ENCODE peak calls at places on chromosomes 2 and 18, in four cellular contexts. N is breast epithelium, X is A549, Y is H1. Q is an unnamed sample.

GRCh38 chr2:108323619-108324018 is 34.9 kb downstream of the SULT1C2 start:
- DNase-seq in N (no peak), X (no peak), Y (no peak), Q (no peak)

GRCh38 chr2:18625563-18625962 is 36.2 kb upstream of the NT5C1B start:
- DNase-seq in N (no peak), X (no peak), Y (no peak), Q (no peak)

GRCh38 chr18:58267493-58267892 is 223.5 kb downstream of the NEDD4L start:
- DNase-seq in N (no peak), X (no peak), Y (no peak), Q (no peak)

GRCh38 chr18:37483221-37483971 is 82.2 kb downstream of the CELF4 start:
- DNase-seq in N (no peak), X (peak), Y (no peak), Q (no peak)

GRCh38 chr18:43830905-43831304 is 553.6 kb upstream of the SYT4 start:
- DNase-seq in N (no peak), X (no peak), Y (no peak), Q (no peak)

GRCh38 chr2:73175663-73176204 is 26.6 kb upstream of the NOTO start:
- DNase-seq in N (no peak), X (no peak), Y (no peak), Q (no peak)

GRCh38 chr18:63292844-63293683 is 26.5 kb downstream of the BCL2 start:
- DNase-seq in N (no peak), X (no peak), Y (no peak), Q (peak)

GRCh38 chr18:23448291-23448690 is 4.8 kb upstream of the RIOK3 start:
- DNase-seq in N (no peak), X (no peak), Y (no peak), Q (no peak)

DNA sequence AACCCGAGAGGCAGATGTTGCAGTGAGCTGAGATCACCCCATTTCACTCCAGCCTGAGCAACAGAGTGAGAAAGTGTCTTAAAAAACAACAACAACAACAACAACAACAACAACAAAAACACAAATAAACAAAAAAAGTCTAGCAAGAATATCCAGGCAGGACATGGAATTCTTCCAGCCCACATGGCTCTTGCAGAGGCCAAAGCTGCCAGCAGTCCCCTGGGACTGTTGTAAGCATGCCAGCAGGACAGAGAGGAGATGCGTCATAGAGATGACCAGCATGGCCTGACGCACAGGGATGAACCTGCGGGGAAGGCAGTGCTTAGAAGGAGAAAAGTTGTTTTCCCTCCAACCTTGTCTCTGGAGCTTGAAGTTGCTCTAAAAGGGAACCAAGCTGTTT is 182.3 kb upstream of the PGAP1 start:
- DNase-seq in N (peak), X (peak), Y (no peak), Q (no peak)
- TF ChIP-seq POLR2A in N (no peak), X (no peak), Y (no peak), Q (no peak)

GRCh38 chr18:49562481-49563129 is 748 bp downstream of the LIPG start:
- DNase-seq in N (no peak), X (no peak), Y (no peak), Q (no peak)

GRCh38 chr18:49560277-49561126 is 1.4 kb upstream of the LIPG start:
- DNase-seq in N (no peak), X (no peak), Y (no peak), Q (no peak)

GRCh38 chr18:49561127-49561376 is 805 bp upstream of the LIPG start:
- DNase-seq in N (no peak), X (no peak), Y (no peak), Q (no peak)

GRCh38 chr18:49563130-49563540 is 1.3 kb downstream of the LIPG start:
- DNase-seq in N (no peak), X (no peak), Y (no peak), Q (no peak)

GRCh38 chr18:49561377-49562193 is at the start of gene LIPG:
- DNase-seq in N (no peak), X (peak), Y (peak), Q (no peak)
- TF ChIP-seq POLR2A in N (no peak), X (no peak), Y (peak), Q (no peak)

GRCh38 chr2:157480182-157480961 is 36.5 kb upstream of the CYTIP start:
- DNase-seq in N (no peak), X (no peak), Y (no peak), Q (no peak)
- TF ChIP-seq POLR2A in N (no peak), X (no peak), Y (no peak), Q (no peak)

GRCh38 chr2:218277921-218278320 is 7.6 kb downstream of the PNKD start:
- DNase-seq in N (no peak), X (no peak), Y (no peak), Q (no peak)

GRCh38 chr2:218273908-218274249 is 3.6 kb downstream of the PNKD start:
- DNase-seq in N (no peak), X (no peak), Y (no peak), Q (no peak)

GRCh38 chr2:218276986-218277755 is 6.9 kb downstream of the PNKD start:
- DNase-seq in N (no peak), X (no peak), Y (no peak), Q (no peak)

GRCh38 chr2:218274586-218274985 is 4.3 kb downstream of the PNKD start:
- DNase-seq in N (no peak), X (no peak), Y (no peak), Q (no peak)

GRCh38 chr2:218275368-218276072 is 5.2 kb downstream of the PNKD start:
- DNase-seq in N (no peak), X (no peak), Y (no peak), Q (no peak)
- TF ChIP-seq POLR2A in N (no peak), X (no peak), Y (no peak), Q (no peak)

GRCh38 chr2:10449838-10450691 is 1.9 kb upstream of the ODC1 start:
- DNase-seq in N (no peak), X (peak), Y (no peak), Q (no peak)

GRCh38 chr2:10449481-10449831 is 1.3 kb upstream of the ODC1 start:
- DNase-seq in N (no peak), X (no peak), Y (no peak), Q (no peak)

GRCh38 chr2:10448208-10448645 is at the start of gene ODC1:
- DNase-seq in N (peak), X (peak), Y (no peak), Q (peak)

GRCh38 chr2:10447300-10448207 is 573 bp downstream of the ODC1 start:
- DNase-seq in N (no peak), X (peak), Y (no peak), Q (no peak)

GRCh38 chr2:10448646-10449480 is 736 bp upstream of the ODC1 start:
- DNase-seq in N (peak), X (peak), Y (peak), Q (peak)
- TF ChIP-seq POLR2A in N (no peak), X (peak), Y (no peak), Q (no peak)

DNA sequence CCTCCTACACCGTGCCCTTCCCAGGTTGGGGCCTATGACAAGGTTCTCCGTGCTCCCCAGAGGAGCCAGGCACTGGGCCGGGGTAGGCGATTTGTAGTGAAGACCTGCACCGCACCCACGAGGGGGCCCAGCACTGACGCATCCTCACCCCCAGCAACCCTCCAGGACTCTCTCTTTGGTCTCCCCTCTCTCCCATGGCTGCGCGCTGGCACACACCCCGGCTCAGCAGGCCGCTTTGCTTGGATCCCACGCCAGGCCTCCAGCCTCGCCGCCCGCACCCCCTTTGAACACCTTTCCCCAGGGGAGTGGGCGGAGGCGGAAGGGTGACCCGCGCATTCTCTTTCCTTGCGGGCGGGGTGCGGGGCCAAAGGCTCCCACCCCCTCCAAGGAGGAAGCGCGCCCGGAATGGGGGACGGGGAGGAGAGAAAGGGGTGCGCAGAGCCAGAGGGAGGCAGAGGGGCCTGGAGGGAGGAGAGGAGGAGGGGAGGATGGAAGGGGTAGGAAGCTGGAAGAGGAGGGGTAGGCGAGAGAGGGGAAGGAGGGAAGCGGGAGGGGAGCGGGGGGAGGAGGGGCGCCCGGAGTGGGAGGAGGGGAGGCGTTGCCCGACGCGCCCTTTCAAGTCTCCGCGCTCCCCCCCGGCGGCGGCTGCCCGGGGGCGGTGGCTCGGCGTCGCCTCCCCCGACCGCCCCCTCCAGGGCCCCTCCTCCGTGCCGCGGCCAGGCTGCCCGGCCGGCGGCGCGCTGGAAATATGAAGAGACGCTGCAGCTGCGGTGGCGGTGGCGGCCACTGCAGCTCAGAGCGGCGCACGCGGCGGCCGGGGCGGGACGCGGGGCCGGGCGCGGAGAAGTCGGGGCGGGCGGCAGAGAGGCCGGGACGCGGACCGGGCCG is at the start of gene APCDD1:
- DNase-seq in N (peak), X (no peak), Y (no peak), Q (no peak)
- TF ChIP-seq POLR2A in N (no peak), X (no peak), Y (no peak), Q (no peak)

GRCh38 chr2:42050350-42051167 is 2.7 kb downstream of the PKDCC start:
- DNase-seq in N (no peak), X (no peak), Y (no peak), Q (no peak)

GRCh38 chr2:42047488-42048317 is at the start of gene PKDCC:
- DNase-seq in N (peak), X (peak), Y (no peak), Q (no peak)

GRCh38 chr2:42051168-42052125 is 3.6 kb downstream of the PKDCC start:
- DNase-seq in N (no peak), X (no peak), Y (no peak), Q (no peak)

GRCh38 chr2:42048318-42049251 is 764 bp downstream of the PKDCC start:
- DNase-seq in N (no peak), X (no peak), Y (no peak), Q (no peak)

DNA sequence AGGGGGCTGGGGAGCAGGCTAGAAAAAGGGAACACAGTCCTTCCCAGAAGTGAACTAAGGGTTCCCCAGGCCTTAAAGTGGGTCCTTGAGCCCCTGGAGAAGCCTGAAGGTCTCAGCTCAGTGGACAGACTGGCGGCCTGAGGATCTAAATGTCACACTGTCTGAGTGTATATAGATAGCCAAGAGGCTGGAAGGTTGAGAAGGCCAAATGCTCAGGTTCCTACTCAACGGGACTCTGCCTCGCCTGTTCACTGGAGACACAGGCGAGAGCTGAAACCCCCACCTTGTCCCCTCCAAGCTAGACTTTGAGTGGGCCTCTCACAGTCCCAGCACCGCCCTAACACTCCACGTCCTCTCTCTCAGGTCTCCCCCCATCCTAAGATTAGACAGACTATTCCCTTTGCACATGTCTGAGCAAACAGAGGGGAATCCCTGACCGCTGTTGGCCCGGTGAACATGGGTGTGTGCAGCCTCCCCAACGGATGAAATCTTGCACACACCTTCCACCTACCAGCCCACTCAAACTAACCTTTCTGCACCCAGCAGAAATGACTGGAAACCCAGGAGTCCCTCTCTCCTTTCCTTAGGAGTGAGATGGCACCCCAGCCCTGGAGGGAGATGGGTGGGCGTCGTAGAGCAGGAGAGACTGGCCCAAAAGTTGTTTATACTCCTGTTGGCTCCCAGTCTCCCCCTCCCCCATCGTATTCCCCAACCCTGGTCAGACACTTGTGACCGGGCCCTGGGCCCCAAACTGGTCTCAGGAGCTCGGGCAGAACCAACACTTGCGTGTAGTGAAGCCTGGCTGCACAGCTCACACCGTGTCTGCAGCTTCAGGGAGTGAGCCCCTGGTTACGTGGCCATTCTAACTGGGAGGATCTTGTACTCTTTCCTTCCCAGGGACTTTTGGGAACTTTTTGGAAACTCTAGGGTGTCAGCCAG is 1.9 kb downstream of the PKDCC start:
- DNase-seq in N (no peak), X (no peak), Y (no peak), Q (no peak)
- TF ChIP-seq POLR2A in N (no peak), X (no peak), Y (no peak), Q (no peak)